ENCODE peak calls at places on chromosome 21, in nine cellular contexts. M, S, E, R, H, B, A, N and V are unnamed samples.

GRCh38 chr21:46649356-46649755 is 13.9 kb downstream of the PRMT2 start:
- DNase-seq in A (no peak), E (no peak), H (no peak), N (no peak), R (no peak), S (no peak), B (no peak), M (no peak), V (no peak)

GRCh38 chr21:32278068-32278467 is 781 bp downstream of the MIS18A start:
- DNase-seq in N (peak), A (no peak), M (peak), R (no peak), B (peak), S (no peak), E (no peak), H (no peak), V (peak)

GRCh38 chr21:31502537-31503143 is 156.9 kb upstream of the SOD1 start:
- DNase-seq in S (no peak), M (no peak), N (no peak), E (no peak), H (no peak), A (no peak), B (no peak), R (no peak), V (no peak)

GRCh38 chr21:41777934-41778815 is 11.3 kb upstream of the RIPK4 start:
- DNase-seq in H (peak), M (peak), N (peak), S (no peak), B (peak), R (peak), E (peak), A (peak), V (peak)

GRCh38 chr21:30839304-30839703 is 9.7 kb upstream of the KRTAP7-1 start:
- DNase-seq in H (no peak), R (no peak), A (no peak), N (no peak), M (peak), S (no peak), E (peak), B (peak), V (no peak)

GRCh38 chr21:36474591-36474990 is 5.3 kb downstream of the CLDN14 start:
- DNase-seq in E (no peak), B (no peak), N (no peak), S (no peak), H (no peak), M (no peak), R (peak), A (no peak), V (no peak)

GRCh38 chr21:37196847-37197246 is 70.3 kb downstream of the VPS26C start:
- DNase-seq in E (no peak), N (no peak), R (no peak), A (no peak), M (no peak), S (no peak), B (no peak), H (no peak), V (no peak)

GRCh38 chr21:32382108-32382601 is 10.7 kb downstream of the URB1 start:
- DNase-seq in S (no peak), B (no peak), R (no peak), A (no peak), E (no peak), N (no peak), H (no peak), M (peak), V (peak)

GRCh38 chr21:31161157-31161556 is 122.9 kb upstream of the KRTAP19-8 start:
- DNase-seq in A (no peak), B (peak), E (no peak), N (peak), M (peak), S (no peak), H (no peak), R (no peak), V (no peak)

GRCh38 chr21:37292946-37293345 is 25.8 kb upstream of the VPS26C start:
- DNase-seq in N (no peak), B (no peak), R (no peak), E (no peak), A (no peak), H (no peak), M (peak), S (no peak), V (no peak)

GRCh38 chr21:31755027-31755426 is 23.1 kb upstream of the SCAF4 start:
- DNase-seq in A (no peak), M (no peak), S (no peak), N (no peak), R (no peak), H (no peak), B (no peak), E (no peak), V (no peak)

GRCh38 chr21:32134441-32135159 is 144.2 kb downstream of the MIS18A start:
- DNase-seq in A (no peak), M (no peak), R (no peak), E (no peak), H (no peak), B (no peak), S (no peak), N (no peak), V (no peak)

GRCh38 chr21:29989634-29990234 is 49.9 kb upstream of the GRIK1 start:
- DNase-seq in A (no peak), E (no peak), R (no peak), N (no peak), H (no peak), M (no peak), B (no peak), S (no peak), V (no peak)

GRCh38 chr21:32727478-32727727 is 410 bp downstream of the SYNJ1 start:
- DNase-seq in M (no peak), N (no peak), H (no peak), R (no peak), B (no peak), A (no peak), E (peak), S (no peak), V (no peak)

GRCh38 chr21:26710155-26710554 is 135.1 kb downstream of the ADAMTS1 start:
- DNase-seq in N (no peak), E (no peak), H (no peak), R (no peak), M (no peak), S (no peak), B (peak), A (no peak), V (no peak)

GRCh38 chr21:37829447-37829846 is 86.8 kb downstream of the KCNJ6 start:
- DNase-seq in A (peak), H (no peak), M (peak), N (peak), S (no peak), E (peak), B (no peak), R (no peak), V (peak)

GRCh38 chr21:32406405-32406804 is 6.1 kb upstream of the EVA1C start:
- DNase-seq in B (no peak), N (no peak), A (peak), M (no peak), R (no peak), S (no peak), E (no peak), H (no peak), V (no peak)

GRCh38 chr21:31559368-31560119 is 99.9 kb upstream of the SOD1 start:
- DNase-seq in R (peak), N (peak), E (peak), M (peak), S (peak), A (peak), B (peak), H (peak), V (peak)

GRCh38 chr21:19510653-19511052 is 1107.1 kb upstream of the TMPRSS15 start:
- DNase-seq in R (no peak), H (no peak), M (no peak), B (no peak), N (no peak), E (no peak), S (no peak), A (no peak), V (no peak)

GRCh38 chr21:24727803-24728425 is 879.4 kb downstream of the MRPL39 start:
- DNase-seq in R (no peak), A (no peak), B (no peak), N (no peak), H (no peak), M (no peak), E (no peak), S (no peak), V (no peak)

GRCh38 chr21:36702622-36702968 is 3.7 kb downstream of the SIM2 start:
- DNase-seq in B (no peak), A (no peak), R (no peak), N (no peak), S (no peak), E (no peak), H (no peak), M (no peak), V (no peak)

GRCh38 chr21:37071561-37072238 is 1.2 kb downstream of the PIGP start:
- DNase-seq in M (peak), H (peak), E (no peak), N (peak), B (peak), A (peak), R (peak), S (peak), V (peak)

GRCh38 chr21:35814858-35815619 is 245.3 kb downstream of the SETD4 start:
- DNase-seq in H (no peak), S (no peak), N (no peak), A (no peak), B (no peak), R (no peak), E (no peak), M (no peak), V (no peak)

GRCh38 chr21:25881524-25882376 is 147.0 kb downstream of the GABPA start:
- DNase-seq in A (peak), S (peak), N (peak), E (peak), R (peak), M (peak), B (peak), H (peak), V (peak)

GRCh38 chr21:44517175-44517899 is 22.7 kb downstream of the KRTAP10-1 start:
- DNase-seq in S (no peak), B (no peak), H (no peak), R (peak), N (no peak), A (peak), M (no peak), E (peak), V (no peak)

GRCh38 chr21:44525431-44526095 is 14.4 kb downstream of the KRTAP10-1 start:
- DNase-seq in S (no peak), E (peak), N (no peak), M (no peak), R (peak), B (no peak), H (peak), A (no peak), V (no peak)

GRCh38 chr21:14878971-14879370 is 185.8 kb downstream of the NRIP1 start:
- DNase-seq in N (no peak), E (no peak), A (no peak), B (no peak), S (no peak), H (no peak), M (no peak), R (no peak), V (no peak)
- H3K4me3 ChIP-seq in N (no peak), E (no peak), A (no peak), B (no peak), S (no peak), H (no peak), M (no peak), R (no peak), V (no peak)

DNA sequence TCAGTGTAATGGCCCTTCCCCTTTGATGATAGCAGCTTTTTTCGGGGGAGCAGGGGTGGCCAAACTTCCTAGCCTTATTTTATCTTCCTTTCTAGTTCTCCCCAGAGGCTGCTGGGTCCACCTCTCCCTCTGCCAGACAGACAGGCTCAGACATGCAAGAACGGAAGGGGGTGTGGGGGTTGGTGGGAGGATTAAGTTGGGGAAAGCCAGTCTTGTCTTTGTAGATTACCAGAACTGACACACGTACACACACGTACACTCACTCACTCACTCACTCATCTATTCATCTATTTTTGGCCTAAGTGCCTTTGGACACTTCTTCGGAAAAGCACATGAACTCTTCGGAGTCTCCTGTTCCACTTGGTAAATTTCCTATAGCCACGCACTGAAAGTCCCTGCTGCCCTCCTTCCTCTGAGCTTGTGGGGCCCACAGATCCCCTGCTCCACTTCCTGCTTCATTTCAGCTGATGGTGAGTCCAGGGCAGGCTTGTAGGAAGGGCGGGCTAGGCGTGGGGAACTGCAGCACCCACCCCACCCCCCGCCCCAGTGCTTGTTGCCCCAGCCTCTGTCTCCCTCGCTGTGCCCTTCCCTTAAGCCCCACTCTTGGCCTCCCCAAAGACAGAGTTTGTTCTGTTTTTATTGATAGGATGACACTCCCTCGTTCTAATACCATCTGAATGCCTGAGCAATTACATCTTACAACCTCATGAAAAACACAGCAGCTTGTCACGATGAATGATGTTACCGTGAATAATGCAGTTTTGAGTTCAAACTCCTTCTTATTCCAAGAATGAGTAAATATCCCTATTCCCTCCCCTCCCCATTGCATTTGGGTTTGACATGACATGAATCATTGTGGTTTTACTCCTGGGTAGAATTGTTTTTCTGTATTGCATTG is 60.7 kb upstream of the ATP5PO start:
- DNase-seq in B (no peak), S (peak), H (no peak), R (no peak), E (no peak), M (peak), A (no peak), N (peak), V (peak)
- H3K4me3 ChIP-seq in B (no peak), S (peak), H (no peak), R (no peak), E (no peak), M (no peak), A (no peak), N (no peak), V (no peak)

DNA sequence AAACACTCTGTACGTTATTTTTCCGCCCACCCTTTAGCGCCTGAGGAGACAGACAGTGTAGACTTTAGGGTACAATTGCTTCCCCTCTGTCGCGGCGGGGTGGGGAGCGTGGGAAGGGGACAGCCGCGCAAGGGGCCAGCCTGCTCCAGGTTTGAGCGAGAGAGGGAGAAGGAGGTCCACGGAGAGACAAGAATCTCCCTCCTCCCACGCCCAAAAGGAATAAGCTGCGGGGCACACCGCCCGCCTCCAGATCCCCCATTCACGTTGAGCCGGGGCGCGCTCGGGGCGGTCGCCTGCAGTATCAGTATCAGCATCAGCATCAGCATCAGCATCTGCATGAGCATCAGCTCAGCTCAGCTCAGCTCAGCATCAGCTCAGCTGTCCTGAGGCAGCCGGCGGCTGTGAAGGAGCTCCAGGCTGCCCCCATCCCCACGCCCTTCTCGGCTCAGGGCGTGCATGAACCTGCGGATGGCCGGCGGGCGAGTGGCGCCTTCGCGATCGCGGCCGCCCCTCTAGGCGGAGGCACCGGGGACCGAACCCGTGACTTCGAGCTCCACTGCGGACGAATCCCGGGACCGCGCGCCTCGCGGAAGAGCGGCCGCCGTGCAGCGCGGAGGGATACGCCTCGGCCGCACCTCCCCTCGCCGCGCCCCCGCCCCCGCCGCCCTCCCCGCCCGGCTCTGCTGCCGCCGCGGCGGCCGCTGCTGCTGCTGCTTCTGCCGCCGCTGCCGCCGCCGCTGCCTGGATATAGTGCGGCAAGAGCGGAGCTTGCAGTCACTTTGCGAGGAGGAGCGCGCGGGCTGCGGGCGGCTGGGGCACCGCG is at the start of gene NCAM2:
- DNase-seq in A (peak), E (peak), R (peak), B (peak), S (peak), N (peak), H (peak), M (peak), V (peak)
- H3K4me3 ChIP-seq in A (no peak), E (peak), R (peak), B (peak), S (no peak), N (peak), H (peak), M (peak), V (peak)

GRCh38 chr21:39030127-39030884 is 152.9 kb downstream of the PSMG1 start:
- DNase-seq in R (no peak), A (no peak), H (no peak), B (no peak), M (no peak), N (no peak), E (no peak), S (no peak), V (no peak)
- H3K4me3 ChIP-seq in R (no peak), A (no peak), H (no peak), B (no peak), M (no peak), N (no peak), E (no peak), S (no peak), V (no peak)

GRCh38 chr21:45552696-45553391 is 10.6 kb upstream of the SLC19A1 start:
- DNase-seq in H (no peak), E (no peak), B (no peak), S (no peak), R (peak), N (no peak), A (no peak), M (no peak), V (no peak)

GRCh38 chr21:45549670-45550463 is 7.6 kb upstream of the SLC19A1 start:
- DNase-seq in R (peak), H (no peak), B (no peak), M (no peak), A (no peak), S (peak), N (no peak), E (no peak), V (no peak)

GRCh38 chr21:45550552-45551210 is 8.4 kb upstream of the SLC19A1 start:
- DNase-seq in E (no peak), S (peak), M (peak), R (peak), A (no peak), B (no peak), H (no peak), N (no peak), V (no peak)

GRCh38 chr21:45551816-45552695 is 9.8 kb upstream of the SLC19A1 start:
- DNase-seq in B (no peak), R (peak), N (no peak), S (no peak), H (no peak), M (no peak), A (no peak), E (no peak), V (no peak)

GRCh38 chr21:45551316-45551715 is 9.1 kb upstream of the SLC19A1 start:
- DNase-seq in M (peak), B (no peak), H (no peak), A (no peak), N (peak), S (no peak), E (no peak), R (peak), V (peak)
- H3K4me3 ChIP-seq in M (no peak), B (no peak), H (no peak), A (no peak), N (no peak), S (no peak), E (no peak), R (peak), V (no peak)

GRCh38 chr21:43194303-43195130 is 25.7 kb downstream of the CRYAA start:
- DNase-seq in N (peak), A (peak), H (no peak), B (no peak), E (no peak), S (no peak), M (no peak), R (peak), V (no peak)
- H3K4me3 ChIP-seq in N (no peak), A (no peak), H (no peak), B (no peak), E (no peak), S (no peak), M (no peak), R (no peak), V (no peak)

GRCh38 chr21:28256420-28256831 is 736.3 kb downstream of the LTN1 start:
- DNase-seq in S (no peak), B (no peak), H (no peak), R (no peak), A (no peak), E (no peak), N (peak), M (peak), V (peak)

GRCh38 chr21:28257276-28257675 is 735.4 kb downstream of the LTN1 start:
- DNase-seq in B (no peak), A (no peak), M (peak), N (peak), S (no peak), R (no peak), H (no peak), E (no peak), V (peak)

GRCh38 chr21:28252923-28253322 is 739.8 kb downstream of the LTN1 start:
- DNase-seq in N (peak), R (no peak), H (no peak), A (no peak), M (peak), B (no peak), S (no peak), E (no peak), V (no peak)

GRCh38 chr21:28253378-28253777 is 739.3 kb downstream of the LTN1 start:
- DNase-seq in S (no peak), N (peak), H (no peak), A (no peak), R (no peak), M (peak), E (no peak), B (no peak), V (no peak)

DNA sequence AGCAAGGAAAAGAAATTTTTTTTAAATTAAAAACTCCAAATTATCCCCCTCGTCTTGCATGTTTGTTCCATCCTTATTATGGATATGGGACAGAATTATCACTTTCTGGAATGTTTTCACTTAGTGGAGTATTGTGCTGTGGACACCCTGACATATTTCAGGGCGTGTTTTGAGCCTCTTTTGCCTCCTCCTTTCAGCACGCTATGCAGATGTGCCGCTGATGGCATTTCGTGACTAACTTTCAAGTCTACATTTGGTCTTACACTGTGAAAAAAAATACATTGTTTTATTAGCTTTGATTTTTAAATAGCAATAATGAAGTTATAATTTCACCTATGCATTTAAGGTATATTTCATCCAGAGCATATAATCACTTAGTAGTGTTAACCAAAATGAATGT is 738.7 kb downstream of the LTN1 start:
- DNase-seq in H (no peak), R (no peak), N (no peak), B (no peak), A (no peak), M (peak), E (no peak), S (no peak), V (no peak)
- H3K4me3 ChIP-seq in H (no peak), R (no peak), N (no peak), B (no peak), A (no peak), M (no peak), E (no peak), S (no peak), V (no peak)

DNA sequence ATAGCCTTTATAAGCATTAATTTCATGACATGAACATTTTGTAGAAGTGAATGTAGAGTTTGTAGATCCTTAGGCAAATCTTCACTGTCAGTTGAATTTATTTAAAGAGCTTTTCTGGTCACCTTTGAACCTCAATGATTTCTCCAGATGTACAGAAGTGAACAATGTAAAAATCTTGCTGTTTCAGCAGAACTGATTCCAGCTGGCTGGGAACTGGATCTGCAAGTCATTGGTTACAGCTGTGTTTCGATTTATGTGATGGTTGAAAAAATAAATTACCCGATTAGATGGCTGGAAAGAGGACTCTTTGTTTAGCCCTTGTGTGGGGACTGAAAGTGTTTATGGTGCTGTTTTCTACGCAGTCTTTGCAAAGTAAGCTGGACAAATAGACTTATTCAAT is 849.8 kb downstream of the USP25 start:
- DNase-seq in S (no peak), A (no peak), B (no peak), N (peak), M (peak), H (no peak), E (no peak), R (no peak), V (peak)
- H3K4me3 ChIP-seq in S (no peak), A (no peak), B (no peak), N (no peak), M (no peak), H (no peak), E (no peak), R (no peak), V (no peak)